ENCODE peak calls at places on chromosome 11, in eight cellular contexts. A is right lobe of liver, F is tibial artery, X is D721Med, Z is body of pancreas, D is cardiac fibroblast, I is Panc1, B is choroid plexus epithelial cell. M is an unnamed sample.

GRCh38 chr11:26073646-26074045 is 258.3 kb upstream of the ANO3 start:
- DNase-seq in A (no peak), F (no peak), B (no peak), X (no peak), I (no peak), D (no peak), Z (no peak), M (no peak)

GRCh38 chr11:111978028-111978771 is 41.1 kb downstream of the DIXDC1 start:
- DNase-seq in I (no peak), D (peak), F (peak), X (no peak), A (no peak), Z (peak), B (peak), M (no peak)

GRCh38 chr11:46200537-46201281 is 76.8 kb upstream of the CREB3L1 start:
- DNase-seq in X (no peak), D (no peak), A (no peak), I (no peak), B (no peak), F (no peak), Z (no peak), M (no peak)

GRCh38 chr11:83072689-83073242 is 1.1 kb upstream of the RAB30 start:
- DNase-seq in F (no peak), A (no peak), Z (no peak), B (no peak), D (no peak), I (no peak), X (no peak), M (no peak)

GRCh38 chr11:82718307-82718706 is 15.4 kb downstream of the FAM181B start:
- DNase-seq in X (no peak), B (peak), F (no peak), A (no peak), I (peak), Z (peak), D (peak), M (no peak)

GRCh38 chr11:134334796-134335571 is 3.2 kb downstream of the GLB1L2 start:
- DNase-seq in Z (no peak), D (no peak), I (no peak), A (no peak), B (no peak), F (no peak), X (no peak), M (no peak)

GRCh38 chr11:8032122-8032521 is 45.0 kb downstream of the EIF3F start:
- DNase-seq in A (no peak), F (no peak), I (no peak), Z (no peak), B (no peak), X (no peak), D (no peak), M (no peak)

GRCh38 chr11:75320643-75321042 is 30.8 kb downstream of the ARRB1 start:
- DNase-seq in D (no peak), A (no peak), I (no peak), X (peak), F (no peak), Z (no peak), B (no peak), M (no peak)

GRCh38 chr11:90753546-90753945 is 530.7 kb upstream of the CHORDC1 start:
- DNase-seq in X (no peak), A (no peak), I (no peak), B (no peak), F (no peak), D (no peak), Z (no peak), M (no peak)

GRCh38 chr11:132312616-132313210 is 942.3 kb downstream of the NTM start:
- DNase-seq in B (peak), X (no peak), F (no peak), D (peak), Z (no peak), I (peak), A (no peak), M (no peak)

GRCh38 chr11:17634776-17635550 is 84.4 kb upstream of the MYOD1 start:
- DNase-seq in B (no peak), I (no peak), D (no peak), F (no peak), X (no peak), Z (no peak), A (no peak), M (no peak)

GRCh38 chr11:46920709-46921108 is 2.4 kb upstream of the LRP4 start:
- DNase-seq in I (no peak), F (peak), D (peak), Z (no peak), X (no peak), A (no peak), B (peak), M (no peak)

GRCh38 chr11:8102296-8102915 is 21.4 kb downstream of the TUB start:
- DNase-seq in A (no peak), F (no peak), I (no peak), X (no peak), B (no peak), Z (no peak), D (no peak), M (no peak)

GRCh38 chr11:78961186-78961782 is 386.6 kb upstream of the NARS2 start:
- DNase-seq in A (no peak), X (no peak), I (no peak), F (no peak), Z (peak), B (peak), D (peak), M (no peak)

GRCh38 chr11:8268530-8269461 is 5.1 kb upstream of the LMO1 start:
- DNase-seq in X (no peak), B (no peak), Z (peak), D (no peak), A (peak), I (no peak), F (peak), M (no peak)

DNA sequence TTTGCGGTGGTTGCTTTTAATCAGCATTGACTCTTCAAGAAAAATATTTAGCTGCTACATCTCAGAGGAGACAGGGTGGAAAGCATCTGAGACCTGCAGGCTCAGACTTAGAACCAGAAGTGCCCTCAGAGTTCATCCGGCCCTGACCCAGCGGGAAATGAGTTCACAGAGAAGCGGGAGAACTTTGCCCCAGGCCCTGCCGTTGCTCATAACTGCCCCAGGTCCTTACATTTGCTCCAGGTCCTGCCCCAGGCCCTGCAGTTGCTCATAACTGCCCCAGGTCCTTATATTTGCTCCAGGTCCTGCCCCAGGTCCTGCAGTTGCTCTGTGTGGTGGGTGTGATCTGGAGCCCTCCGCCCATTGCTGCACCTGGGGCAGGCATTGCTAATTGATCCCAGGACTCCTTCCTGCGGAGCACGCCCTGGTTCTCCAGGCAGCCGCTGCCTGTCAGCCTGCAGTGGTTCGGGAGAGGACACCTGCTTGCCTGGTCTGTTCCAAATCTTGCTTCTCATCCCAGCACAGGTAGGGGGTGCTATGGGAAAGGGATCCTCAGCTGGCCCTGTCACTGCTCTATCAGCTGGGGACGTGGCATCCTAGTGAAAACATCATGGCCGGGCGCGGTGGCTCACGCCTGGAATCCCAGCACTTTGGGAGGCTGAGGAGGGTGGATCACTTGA is 58.1 kb upstream of the PPP6R3 start:
- DNase-seq in Z (no peak), F (no peak), A (no peak), X (no peak), I (no peak), D (no peak), B (peak), M (no peak)
- TF ChIP-seq CTCF in Z (no peak), F (no peak), A (no peak), X (no peak), I (no peak), D (no peak), B (peak), M (no peak)

GRCh38 chr11:65063532-65063931 is 5.2 kb upstream of the NAALADL1 start:
- DNase-seq in A (no peak), X (no peak), F (no peak), Z (no peak), D (no peak), B (no peak), I (no peak), M (no peak)

GRCh38 chr11:65059959-65060824 is 1.8 kb upstream of the NAALADL1 start:
- DNase-seq in B (peak), F (no peak), X (no peak), A (no peak), D (no peak), I (no peak), Z (no peak), M (no peak)

GRCh38 chr11:65058419-65059054 is at the start of gene NAALADL1:
- DNase-seq in B (no peak), F (no peak), X (no peak), Z (no peak), A (no peak), I (no peak), D (no peak), M (no peak)

GRCh38 chr11:65059523-65059922 is 1.2 kb upstream of the NAALADL1 start:
- DNase-seq in I (no peak), B (no peak), D (no peak), X (no peak), F (no peak), Z (no peak), A (no peak), M (no peak)

DNA sequence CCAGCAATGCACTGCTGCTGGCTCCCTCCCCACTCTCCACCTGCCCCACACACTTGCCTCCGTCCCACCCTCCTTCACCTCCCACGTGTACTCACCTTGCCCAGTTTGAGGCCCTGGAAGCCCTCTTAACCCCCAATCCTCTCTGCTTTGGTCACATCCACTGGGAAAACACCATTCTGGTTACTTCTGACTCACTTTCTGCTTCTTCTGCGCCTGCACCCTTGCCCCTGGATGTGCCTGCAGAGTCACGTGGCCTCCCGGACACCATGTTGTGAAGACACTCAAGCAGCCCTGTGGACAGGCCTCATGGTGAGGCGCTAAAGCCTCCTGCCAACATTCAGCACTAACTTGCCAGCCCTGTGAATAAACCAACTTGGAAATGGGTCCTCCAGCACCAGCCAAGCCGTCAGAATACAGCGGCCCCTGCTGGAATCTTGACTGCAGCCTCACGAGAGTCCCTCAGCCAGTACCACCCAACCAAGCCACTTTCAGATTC is 2.6 kb upstream of the NAALADL1 start:
- DNase-seq in Z (no peak), A (no peak), D (peak), X (no peak), F (no peak), I (no peak), B (peak), M (no peak)
- TF ChIP-seq CTCF in Z (no peak), A (no peak), D (peak), X (peak), F (peak), I (no peak), B (peak), M (no peak)

DNA sequence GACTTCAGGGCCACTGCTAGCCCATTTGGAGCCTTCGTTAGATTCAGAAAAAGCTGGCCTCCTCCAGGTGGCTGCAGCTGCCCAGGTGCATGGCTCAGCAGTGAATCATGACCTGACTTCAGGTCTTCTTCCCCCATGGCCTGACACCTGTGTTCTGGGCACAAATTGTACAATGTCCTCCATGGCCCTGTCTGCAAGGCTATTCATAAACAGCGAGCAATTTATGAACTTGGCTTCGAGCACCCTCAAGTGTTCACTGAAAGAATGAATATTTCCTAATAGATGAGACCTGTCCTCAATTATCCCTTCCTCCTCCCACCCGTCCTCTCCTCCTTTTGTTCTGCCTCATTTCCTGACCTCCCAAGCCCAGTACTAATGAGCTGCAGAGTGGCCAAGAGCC is 12.2 kb upstream of the VPS37C start:
- DNase-seq in D (peak), I (no peak), F (no peak), X (no peak), Z (peak), A (no peak), B (peak), M (no peak)
- TF ChIP-seq CTCF in D (no peak), I (peak), F (no peak), X (peak), Z (peak), A (no peak), B (peak), M (no peak)

GRCh38 chr11:27716850-27717249 is 16.6 kb upstream of the BDNF start:
- DNase-seq in A (no peak), I (no peak), Z (no peak), X (no peak), D (peak), F (no peak), B (peak), M (no peak)
- TF ChIP-seq CTCF in A (no peak), I (no peak), Z (no peak), X (no peak), D (peak), F (no peak), B (peak), M (no peak)

GRCh38 chr11:11635456-11635855 is 13.7 kb upstream of the GALNT18 start:
- DNase-seq in A (no peak), B (no peak), D (no peak), Z (no peak), I (no peak), X (no peak), F (no peak), M (no peak)
- TF ChIP-seq CTCF in A (no peak), B (no peak), D (no peak), Z (no peak), I (no peak), X (no peak), F (no peak), M (no peak)

GRCh38 chr11:31997955-31998354 is 92.9 kb upstream of the RCN1 start:
- DNase-seq in X (no peak), A (no peak), Z (no peak), F (no peak), I (no peak), B (peak), D (no peak), M (no peak)
- TF ChIP-seq CTCF in X (no peak), A (no peak), Z (no peak), F (no peak), I (no peak), B (peak), D (no peak), M (no peak)

DNA sequence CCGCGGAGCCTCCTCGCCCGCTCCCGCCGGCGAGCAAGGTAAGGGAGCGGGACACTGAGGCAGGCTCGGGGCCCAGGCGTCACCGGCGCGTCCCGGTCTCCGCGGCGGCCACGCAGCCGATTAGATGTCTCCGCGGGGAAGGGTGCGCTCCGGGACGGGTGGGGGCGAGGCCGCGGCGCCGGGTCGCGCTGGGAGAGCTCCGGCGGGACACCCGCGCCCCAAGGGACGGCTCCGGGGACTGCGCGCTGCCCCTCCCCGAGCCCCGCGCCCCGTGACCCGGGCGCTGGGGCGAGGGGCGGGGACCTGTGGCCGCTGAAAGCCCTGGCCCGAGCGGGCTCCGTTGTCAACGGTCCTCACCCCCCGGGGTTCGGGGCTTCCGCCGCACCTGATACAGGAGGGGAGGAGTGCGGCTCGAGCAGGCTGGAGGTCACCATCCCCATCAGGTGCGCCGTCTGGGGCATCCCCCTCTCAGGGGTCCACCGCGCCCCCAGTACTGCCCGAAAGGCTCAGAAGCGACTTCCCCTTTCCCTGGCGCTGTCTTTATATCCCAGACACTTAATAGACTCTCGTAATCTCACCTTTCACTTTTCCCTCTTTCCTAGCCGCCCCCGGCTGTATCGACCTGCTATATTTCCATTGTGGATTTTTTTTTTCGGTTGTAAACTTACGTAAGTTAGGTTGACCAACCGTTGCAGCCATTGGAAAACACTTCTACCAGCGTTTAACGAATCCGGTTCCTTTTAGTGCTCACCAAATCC is 566 bp downstream of the PPFIA1 start:
- DNase-seq in I (no peak), F (peak), X (no peak), D (peak), B (peak), A (peak), Z (peak), M (no peak)
- TF ChIP-seq CTCF in I (no peak), F (no peak), X (no peak), D (no peak), B (no peak), A (no peak), Z (no peak), M (no peak)

DNA sequence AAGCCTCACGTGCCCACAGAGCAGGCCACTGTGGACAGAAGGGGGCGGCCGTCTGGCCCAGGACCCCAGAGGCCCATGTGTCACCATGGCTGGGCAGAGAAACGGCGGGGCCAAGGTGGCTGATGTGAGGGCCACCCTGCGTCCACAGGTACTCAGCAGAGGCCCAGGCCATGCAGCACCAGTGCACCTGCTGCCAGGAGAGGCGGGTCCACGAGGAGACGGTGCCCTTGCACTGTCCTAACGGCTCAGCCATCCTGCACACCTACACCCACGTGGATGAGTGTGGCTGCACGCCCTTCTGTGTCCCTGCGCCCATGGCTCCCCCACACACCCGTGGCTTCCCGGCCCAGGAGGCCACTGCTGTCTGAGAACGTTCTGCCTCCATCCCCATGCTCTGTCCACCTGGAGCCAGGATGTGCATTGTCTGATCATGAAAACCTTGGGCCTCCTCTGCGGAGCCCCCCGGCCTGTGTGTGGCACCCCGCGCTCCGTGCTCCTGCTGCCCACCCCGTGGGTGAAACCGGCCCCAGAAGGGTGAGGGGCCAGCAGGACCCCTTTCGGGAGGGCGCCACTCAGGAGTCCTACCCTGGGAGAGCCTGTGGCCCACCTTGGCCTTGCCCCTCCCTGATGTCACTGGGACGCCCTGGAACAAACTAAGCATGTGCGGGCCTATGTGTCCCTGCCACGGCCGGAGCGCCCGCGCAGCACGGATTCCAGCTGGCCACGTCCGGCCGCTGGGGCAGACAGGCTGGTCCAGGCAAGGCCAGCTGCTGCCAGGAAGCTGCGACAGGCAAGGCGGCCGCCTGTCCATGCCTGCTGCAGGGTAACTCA is 38.6 kb downstream of the MUC5B start:
- DNase-seq in D (no peak), I (no peak), B (no peak), Z (no peak), X (no peak), F (no peak), A (no peak), M (no peak)
- TF ChIP-seq CTCF in D (no peak), I (no peak), B (no peak), Z (no peak), X (no peak), F (no peak), A (no peak), M (no peak)

GRCh38 chr11:96013459-96014213 is 89.7 kb upstream of the MTMR2 start:
- DNase-seq in X (no peak), F (no peak), D (no peak), Z (no peak), A (no peak), I (no peak), B (no peak), M (no peak)

GRCh38 chr11:96010683-96011082 is 86.8 kb upstream of the MTMR2 start:
- DNase-seq in F (no peak), B (no peak), X (no peak), A (no peak), I (no peak), Z (no peak), D (no peak), M (no peak)

GRCh38 chr11:96014234-96014633 is 90.3 kb upstream of the MTMR2 start:
- DNase-seq in B (peak), Z (no peak), I (no peak), X (no peak), A (no peak), D (peak), F (no peak), M (no peak)

GRCh38 chr11:96015911-96016565 is 92.1 kb upstream of the MTMR2 start:
- DNase-seq in A (no peak), X (no peak), F (no peak), I (no peak), B (no peak), Z (no peak), D (no peak), M (no peak)

DNA sequence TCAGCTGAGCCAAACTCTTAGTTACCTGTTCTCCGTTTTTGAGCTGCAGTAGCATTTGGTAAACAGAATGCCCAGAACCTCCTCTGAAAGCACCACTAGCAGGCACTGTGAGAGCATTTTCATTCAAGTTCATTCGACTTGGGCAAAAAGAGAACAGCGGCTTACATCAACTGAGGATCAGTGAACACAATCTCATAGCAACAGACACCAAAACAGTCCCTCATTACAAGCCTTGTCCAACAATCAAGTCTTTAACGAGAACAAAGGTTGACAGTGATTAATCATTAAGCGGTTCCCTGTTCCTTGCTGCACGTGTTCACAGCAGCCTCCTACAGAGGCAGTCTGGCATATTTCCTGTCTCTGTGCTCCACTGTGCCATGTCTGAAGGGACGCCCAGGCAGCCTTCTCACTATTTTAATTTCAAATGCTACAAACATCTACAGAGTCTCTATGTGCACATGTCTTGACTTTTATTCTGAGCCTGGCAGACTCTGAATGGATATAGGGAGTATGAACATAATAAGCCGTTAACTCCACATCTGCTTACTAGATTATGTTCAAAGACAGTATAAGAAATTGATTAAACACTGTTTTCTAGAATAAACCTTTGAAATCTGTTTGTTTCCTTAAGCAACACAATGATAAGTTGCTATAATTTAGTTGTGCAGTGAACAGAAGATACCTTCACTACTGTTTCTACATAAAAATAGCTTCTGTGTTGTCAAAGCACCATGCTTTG is 88.3 kb upstream of the MTMR2 start:
- DNase-seq in D (peak), F (peak), X (no peak), I (peak), A (no peak), Z (peak), B (peak), M (peak)
- TF ChIP-seq CTCF in D (peak), F (peak), X (peak), I (peak), A (peak), Z (peak), B (peak), M (no peak)